ENCODE peak calls at places on chromosomes 2 and 18, in eight cellular contexts. V is A549, S is transverse colon, W is kidney, X is IMR-90, Y is psoas muscle, T is Peyer's patch, F is GM23248. L is an unnamed sample.

GRCh38 chr18:79400091-79400590 is 4.4 kb downstream of the NFATC1 start:
- DNase-seq in V (no peak), S (peak; percentile 73), W (peak; percentile 88), X (no peak), Y (peak; percentile 82), T (peak; percentile 72), F (peak; percentile 77), L (peak; percentile 91)

GRCh38 chr2:99858951-99859596 is 283.3 kb downstream of the AFF3 start:
- DNase-seq in V (no peak), S (no peak), W (no peak), X (peak; percentile 83), Y (no peak), T (no peak), F (peak; percentile 71), L (no peak)

GRCh38 chr2:5148392-5149085 is 543.6 kb upstream of the SOX11 start:
- DNase-seq in V (no peak), S (no peak), W (no peak), X (no peak), Y (no peak), T (no peak), F (no peak), L (no peak)

GRCh38 chr18:23706971-23707640 is 17.9 kb downstream of the LAMA3 start:
- DNase-seq in V (no peak), S (no peak), W (no peak), X (no peak), Y (no peak), T (no peak), F (no peak), L (no peak)

GRCh38 chr2:120863173-120863545 is 127.5 kb downstream of the GLI2 start:
- DNase-seq in V (no peak), S (no peak), W (no peak), X (no peak), Y (peak; percentile 44), T (peak; percentile 18), F (no peak), L (peak; percentile 53)

GRCh38 chr18:2846241-2846637 is 567 bp upstream of the EMILIN2 start:
- DNase-seq in V (no peak), S (no peak), W (no peak), X (peak; percentile 16), Y (peak; percentile 49), T (peak; percentile 51), F (peak; percentile 71), L (no peak)

GRCh38 chr2:62409442-62409841 is 96.6 kb downstream of the TMEM17 start:
- DNase-seq in V (no peak), S (no peak), W (no peak), X (peak; percentile 49), Y (no peak), T (no peak), F (peak; percentile 86), L (no peak)

GRCh38 chr2:207632575-207633492 is 7.6 kb upstream of the METTL21A start:
- DNase-seq in V (peak; percentile 89), S (no peak), W (no peak), X (peak; percentile 58), Y (no peak), T (no peak), F (peak; percentile 81), L (no peak)

GRCh38 chr18:22557160-22557941 is 139.6 kb upstream of the CTAGE1 start:
- DNase-seq in V (no peak), S (no peak), W (no peak), X (no peak), Y (no peak), T (no peak), F (no peak), L (no peak)

GRCh38 chr2:58131191-58132011 is 84.8 kb downstream of the VRK2 start:
- DNase-seq in V (no peak), S (no peak), W (no peak), X (peak; percentile 63), Y (peak; percentile 40), T (no peak), F (peak; percentile 38), L (no peak)

GRCh38 chr2:99636432-99637034 is 146.7 kb upstream of the REV1 start:
- DNase-seq in V (no peak), S (no peak), W (peak; percentile 95), X (no peak), Y (peak; percentile 94), T (no peak), F (peak; percentile 10), L (peak; percentile 88)

GRCh38 chr2:238727585-238728321 is 120.1 kb upstream of the TWIST2 start:
- DNase-seq in V (no peak), S (no peak), W (no peak), X (peak; percentile 57), Y (peak; percentile 83), T (no peak), F (peak; percentile 98), L (peak; percentile 73)

GRCh38 chr2:167553635-167554034 is 665.4 kb downstream of the XIRP2 start:
- DNase-seq in V (no peak), S (no peak), W (no peak), X (no peak), Y (no peak), T (no peak), F (no peak), L (no peak)

GRCh38 chr2:45237850-45238542 is 228.7 kb upstream of the SIX2 start:
- DNase-seq in V (peak; percentile 84), S (no peak), W (no peak), X (peak; percentile 95), Y (peak; percentile 89), T (no peak), F (peak; percentile 97), L (peak; percentile 65)

GRCh38 chr18:7535436-7536190 is 31.5 kb upstream of the PTPRM start:
- DNase-seq in V (no peak), S (no peak), W (no peak), X (peak; percentile 1), Y (no peak), T (no peak), F (no peak), L (no peak)

GRCh38 chr18:45596048-45596447 is 19.2 kb upstream of the SLC14A2 start:
- DNase-seq in V (no peak), S (no peak), W (no peak), X (no peak), Y (no peak), T (no peak), F (no peak), L (no peak)

GRCh38 chr2:54709341-54709809 is 14.1 kb upstream of the EML6 start:
- DNase-seq in V (no peak), S (peak; percentile 69), W (peak; percentile 84), X (no peak), Y (peak; percentile 46), T (peak; percentile 78), F (no peak), L (peak; percentile 63)

GRCh38 chr2:216349366-216349765 is 22.9 kb downstream of the MARCHF4 start:
- DNase-seq in V (no peak), S (no peak), W (no peak), X (no peak), Y (no peak), T (no peak), F (no peak), L (no peak)

GRCh38 chr18:22985250-22985649 is 52.1 kb downstream of the RBBP8 start:
- DNase-seq in V (no peak), S (no peak), W (no peak), X (peak; percentile 23), Y (no peak), T (no peak), F (no peak), L (no peak)

GRCh38 chr2:60964651-60965513 is 52.6 kb upstream of the PEX13 start:
- DNase-seq in V (no peak), S (no peak), W (no peak), X (no peak), Y (no peak), T (no peak), F (peak; percentile 17), L (no peak)

GRCh38 chr2:46534589-46534988 is 55.2 kb downstream of the TMEM247 start:
- DNase-seq in V (no peak), S (no peak), W (no peak), X (no peak), Y (no peak), T (no peak), F (no peak), L (no peak)

GRCh38 chr2:149329068-149329467 is 1.3 kb upstream of the LYPD6 start:
- DNase-seq in V (no peak), S (no peak), W (no peak), X (no peak), Y (no peak), T (no peak), F (peak; percentile 17), L (no peak)

GRCh38 chr18:2851771-2852170 is 5.0 kb downstream of the EMILIN2 start:
- DNase-seq in V (no peak), S (no peak), W (no peak), X (no peak), Y (no peak), T (no peak), F (no peak), L (no peak)

DNA sequence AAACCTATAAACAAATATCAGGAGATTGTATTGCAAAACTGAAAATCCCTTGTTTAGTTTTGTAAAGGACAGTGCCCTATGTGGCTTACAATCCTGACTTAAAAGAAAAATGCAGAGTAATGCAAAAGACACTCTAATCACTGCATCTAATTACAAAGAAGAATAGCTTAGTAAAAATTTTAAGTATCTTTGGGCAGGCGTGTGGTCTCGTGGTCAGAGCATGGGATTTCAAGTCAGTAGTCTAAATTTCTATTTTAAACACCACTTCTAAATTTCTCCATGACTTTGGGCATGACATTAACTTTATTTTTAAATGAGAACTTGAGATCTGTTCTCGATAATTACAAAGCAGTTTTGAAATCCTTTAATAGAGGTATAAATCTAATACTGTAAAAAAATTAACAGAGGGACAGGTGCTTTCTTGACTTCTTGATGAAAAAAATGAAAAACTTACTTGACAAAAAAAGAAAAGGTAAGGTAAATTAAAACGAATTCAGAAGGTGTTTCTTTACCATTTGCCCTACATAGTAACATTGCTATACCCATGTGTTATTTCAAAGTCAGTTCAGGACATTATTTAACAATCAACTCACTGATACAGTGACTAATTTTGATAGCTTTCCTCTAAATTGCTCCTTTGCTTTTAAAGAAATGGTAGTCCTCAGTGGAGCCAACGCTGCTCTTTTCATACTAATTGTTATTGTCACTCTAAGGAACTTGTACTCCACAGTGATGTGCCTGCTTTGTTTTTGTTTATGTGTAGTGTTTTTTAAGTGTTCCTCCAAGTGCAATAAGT is 17.6 kb upstream of the FTCDNL1 start:
- DNase-seq in V (no peak), S (no peak), W (no peak), X (no peak), Y (no peak), T (no peak), F (no peak), L (no peak)
- H3K27ac ChIP-seq in V (no peak overlapping the region), S (no peak overlapping the region), W (no peak overlapping the region), X (no peak overlapping the region), Y (peak overlapping the region; percentile 82), T (no peak overlapping the region), F (no peak overlapping the region), L (no peak overlapping the region)

GRCh38 chr2:101743288-101743687 is 45.8 kb downstream of the MAP4K4 start:
- DNase-seq in V (no peak), S (no peak), W (no peak), X (no peak), Y (no peak), T (no peak), F (no peak), L (no peak)
- H3K4me1 ChIP-seq in V (peaks cover 76% of the 10 kb centered on the region), S (peaks cover 10% of the 10 kb centered on the region), W (peaks cover 10% of the 10 kb centered on the region), X (peaks cover 26% of the 10 kb centered on the region), Y (peaks cover 72% of the 10 kb centered on the region), T (peaks cover 5% of the 10 kb centered on the region), F (peaks cover 80% of the 10 kb centered on the region), L (peaks cover 23% of the 10 kb centered on the region)

GRCh38 chr2:241562269-241562891 is 3.8 kb downstream of the BOK start:
- DNase-seq in V (no peak), S (no peak), W (peak; percentile 61), X (no peak), Y (peak; percentile 42), T (no peak), F (no peak), L (no peak)
- H3K4me3 ChIP-seq in V (no peak overlapping the region), S (no peak overlapping the region), W (no peak overlapping the region), X (no peak overlapping the region), Y (no peak overlapping the region), T (no peak overlapping the region), F (no peak overlapping the region), L (no peak overlapping the region)

GRCh38 chr2:4047961-4048891 is 344.9 kb downstream of the DCDC2C start:
- DNase-seq in V (no peak), S (no peak), W (no peak), X (no peak), Y (no peak), T (no peak), F (no peak), L (no peak)
- H3K27ac ChIP-seq in V (no peak overlapping the region), S (no peak overlapping the region), W (no peak overlapping the region), X (no peak overlapping the region), Y (no peak overlapping the region), T (no peak overlapping the region), F (no peak overlapping the region), L (no peak overlapping the region)

L was measured in aorta.